ENCODE peak calls at places on chromosomes 7 and 10, in eight cellular contexts. O, A, F, T, Z, R, Q and L are unnamed samples.

GRCh38 chr10:117980216-117980615 is 66.5 kb downstream of the RAB11FIP2 start:
- DNase-seq in O (peak), A (peak), F (no peak), T (no peak), Z (no peak), R (no peak), Q (no peak), L (peak)

GRCh38 chr10:110432814-110433565 is 64.7 kb upstream of the DUSP5 start:
- DNase-seq in O (no peak), A (no peak), F (no peak), T (no peak), Z (no peak), R (no peak), Q (no peak), L (no peak)

GRCh38 chr7:6496842-6497636 is 49.3 kb upstream of the DAGLB start:
- DNase-seq in O (no peak), A (no peak), F (no peak), T (no peak), Z (no peak), R (peak), Q (no peak), L (no peak)

GRCh38 chr7:14207154-14207553 is 217.7 kb upstream of the ETV1 start:
- DNase-seq in O (peak), A (peak), F (no peak), T (no peak), Z (no peak), R (no peak), Q (no peak), L (peak)

GRCh38 chr7:129489491-129489890 is 12.8 kb upstream of the SMKR1 start:
- DNase-seq in O (peak), A (peak), F (no peak), T (no peak), Z (no peak), R (no peak), Q (no peak), L (no peak)

GRCh38 chr7:103573479-103574058 is 127.6 kb upstream of the SLC26A5 start:
- DNase-seq in O (peak), A (peak), F (no peak), T (peak), Z (no peak), R (no peak), Q (peak), L (peak)

GRCh38 chr7:40644454-40645188 is 509.8 kb downstream of the SUGCT start:
- DNase-seq in O (no peak), A (no peak), F (no peak), T (no peak), Z (no peak), R (no peak), Q (no peak), L (no peak)

GRCh38 chr7:1219516-1219915 is 13.2 kb upstream of the UNCX start:
- DNase-seq in O (no peak), A (no peak), F (no peak), T (no peak), Z (no peak), R (no peak), Q (no peak), L (no peak)

GRCh38 chr7:108247646-108248045 is 117.5 kb upstream of the LAMB4 start:
- DNase-seq in O (no peak), A (peak), F (no peak), T (no peak), Z (no peak), R (no peak), Q (no peak), L (no peak)

GRCh38 chr7:95861041-95861440 is 88.7 kb downstream of the DYNC1I1 start:
- DNase-seq in O (peak), A (peak), F (no peak), T (no peak), Z (no peak), R (no peak), Q (no peak), L (no peak)

GRCh38 chr7:144468990-144469732 is 65.7 kb upstream of the NOBOX start:
- DNase-seq in O (peak), A (no peak), F (no peak), T (no peak), Z (no peak), R (no peak), Q (no peak), L (no peak)

GRCh38 chr7:151086802-151087246 is 549 bp downstream of the AGAP3 start:
- DNase-seq in O (peak), A (no peak), F (no peak), T (peak), Z (peak), R (peak), Q (no peak), L (no peak)

GRCh38 chr7:4751398-4751947 is 23.9 kb upstream of the AP5Z1 start:
- DNase-seq in O (no peak), A (no peak), F (no peak), T (no peak), Z (no peak), R (no peak), Q (no peak), L (no peak)

GRCh38 chr7:117186631-117187030 is 136.2 kb downstream of the WNT2 start:
- DNase-seq in O (no peak), A (peak), F (no peak), T (no peak), Z (no peak), R (no peak), Q (no peak), L (no peak)

GRCh38 chr7:120060283-120060682 is 212.7 kb upstream of the KCND2 start:
- DNase-seq in O (peak), A (peak), F (no peak), T (no peak), Z (no peak), R (no peak), Q (no peak), L (no peak)

GRCh38 chr10:66322261-66322660 is 603.6 kb upstream of the LRRTM3 start:
- DNase-seq in O (no peak), A (peak), F (no peak), T (no peak), Z (no peak), R (no peak), Q (no peak), L (no peak)

GRCh38 chr7:50962281-50962883 is 179.7 kb upstream of the GRB10 start:
- DNase-seq in O (no peak), A (peak), F (no peak), T (no peak), Z (no peak), R (no peak), Q (no peak), L (no peak)

GRCh38 chr7:25029075-25029474 is 49.1 kb upstream of the OSBPL3 start:
- DNase-seq in O (no peak), A (no peak), F (no peak), T (no peak), Z (no peak), R (no peak), Q (no peak), L (no peak)

GRCh38 chr10:92207061-92207460 is 83.8 kb downstream of the CPEB3 start:
- DNase-seq in O (no peak), A (no peak), F (no peak), T (no peak), Z (no peak), R (no peak), Q (no peak), L (no peak)

GRCh38 chr10:66982792-66983481 is 57.1 kb downstream of the LRRTM3 start:
- DNase-seq in O (no peak), A (no peak), F (no peak), T (peak), Z (no peak), R (no peak), Q (no peak), L (no peak)

GRCh38 chr7:137774793-137775201 is 72.0 kb downstream of the DGKI start:
- DNase-seq in O (peak), A (peak), F (no peak), T (peak), Z (no peak), R (no peak), Q (no peak), L (peak)

GRCh38 chr10:30784896-30785605 is 155.5 kb upstream of the LYZL2 start:
- DNase-seq in O (peak), A (peak), F (no peak), T (peak), Z (peak), R (peak), Q (no peak), L (no peak)

GRCh38 chr7:116433246-116433645 is 66.3 kb upstream of the CAV2 start:
- DNase-seq in O (peak), A (peak), F (no peak), T (no peak), Z (no peak), R (no peak), Q (no peak), L (no peak)

GRCh38 chr7:141227454-141227853 is 153.6 kb downstream of the TMEM178B start:
- DNase-seq in O (no peak), A (no peak), F (no peak), T (no peak), Z (no peak), R (no peak), Q (no peak), L (no peak)

GRCh38 chr10:22251751-22252285 is 34.0 kb upstream of the EBLN1 start:
- DNase-seq in O (peak), A (peak), F (no peak), T (peak), Z (peak), R (peak), Q (no peak), L (no peak)

GRCh38 chr10:48187713-48188541 is 86.6 kb downstream of the FRMPD2 start:
- DNase-seq in O (no peak), A (no peak), F (no peak), T (no peak), Z (no peak), R (no peak), Q (no peak), L (peak)

GRCh38 chr10:11397980-11398580 is 213.4 kb downstream of the USP6NL start:
- DNase-seq in O (peak), A (peak), F (no peak), T (no peak), Z (no peak), R (no peak), Q (no peak), L (no peak)

GRCh38 chr7:156544919-156545715 is 95.5 kb upstream of the RNF32 start:
- DNase-seq in O (no peak), A (no peak), F (no peak), T (no peak), Z (no peak), R (no peak), Q (no peak), L (no peak)

GRCh38 chr7:93856319-93856718 is 34.2 kb downstream of the TFPI2 start:
- DNase-seq in O (no peak), A (peak), F (no peak), T (peak), Z (no peak), R (no peak), Q (no peak), L (no peak)

GRCh38 chr10:16527452-16527851 is 5.8 kb upstream of the C1QL3 start:
- DNase-seq in O (no peak), A (no peak), F (no peak), T (no peak), Z (no peak), R (no peak), Q (no peak), L (no peak)

GRCh38 chr10:75424553-75424952 is 6.9 kb upstream of the LRMDA start:
- DNase-seq in O (no peak), A (no peak), F (no peak), T (no peak), Z (no peak), R (no peak), Q (no peak), L (no peak)

DNA sequence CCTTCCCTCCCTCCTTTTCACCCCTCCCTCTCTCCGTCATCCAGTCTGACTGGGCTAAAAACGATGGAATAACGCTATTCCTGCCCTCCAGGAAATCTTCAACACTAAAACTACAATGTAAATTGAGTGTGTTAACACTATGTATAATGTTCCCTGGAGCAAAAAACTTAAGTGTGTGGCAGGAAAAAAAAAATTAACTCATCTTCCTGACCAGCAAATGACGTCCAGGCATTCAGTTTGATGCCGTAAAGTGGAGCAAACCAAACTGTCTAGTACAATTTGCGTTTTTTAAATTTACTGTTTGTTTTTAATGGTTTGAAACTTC is 545 bp upstream of the MTPN start:
- DNase-seq in O (no peak), A (no peak), F (no peak), T (no peak), Z (no peak), R (no peak), Q (no peak), L (no peak)
- H3K4me3 ChIP-seq in O (peak), A (peak), F (peak), T (peak), Z (peak), R (peak), Q (peak), L (peak)

DNA sequence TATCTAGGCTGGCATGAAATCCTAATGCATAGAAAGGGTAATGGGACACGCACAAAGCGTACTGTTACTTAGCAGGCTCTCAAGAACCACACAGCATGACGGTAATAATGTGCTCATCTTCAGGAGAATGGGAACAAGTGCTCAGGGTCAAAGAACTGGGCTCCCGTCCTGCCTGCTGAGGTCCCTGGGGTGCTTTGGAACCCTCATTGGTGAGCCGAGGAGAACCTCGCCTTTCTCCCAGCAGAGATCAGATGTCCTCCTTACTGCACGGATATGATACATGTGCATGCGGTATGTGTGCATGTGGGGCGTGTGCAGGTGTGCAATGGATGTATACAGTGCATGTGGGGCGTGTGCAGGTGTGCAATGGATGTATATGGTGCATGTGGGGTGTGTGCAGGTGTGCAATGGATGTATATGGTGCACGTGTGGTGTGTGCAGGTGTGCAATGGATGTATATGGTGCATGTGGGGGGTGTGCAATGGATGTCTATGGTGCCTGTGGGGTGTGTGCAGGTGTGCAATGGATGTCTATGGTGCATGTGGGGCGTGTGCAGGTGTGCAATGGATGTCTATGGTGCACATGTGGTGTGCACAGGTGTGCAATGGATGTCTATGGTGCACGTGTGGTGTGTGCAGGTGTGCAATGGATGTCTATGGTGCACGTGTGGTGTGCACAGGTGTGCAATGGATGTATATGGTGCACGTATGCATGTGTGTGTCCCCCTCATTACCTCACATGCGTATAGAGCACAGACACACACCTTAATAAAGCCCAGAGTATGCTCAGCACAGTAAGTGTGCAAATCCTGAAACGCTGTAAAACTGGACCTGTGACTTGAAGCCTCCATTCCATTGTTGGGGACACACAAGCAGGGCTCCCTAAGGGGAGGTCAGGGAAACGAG is 336.3 kb downstream of the PTPRN2 start:
- DNase-seq in O (no peak), A (no peak), F (no peak), T (no peak), Z (no peak), R (no peak), Q (no peak), L (no peak)
- H3K4me3 ChIP-seq in O (no peak), A (no peak), F (no peak), T (no peak), Z (no peak), R (no peak), Q (no peak), L (no peak)

GRCh38 chr10:103575416-103576075 is 82.0 kb downstream of the NEURL1 start:
- DNase-seq in O (no peak), A (no peak), F (no peak), T (no peak), Z (no peak), R (no peak), Q (no peak), L (no peak)

GRCh38 chr10:103578782-103579382 is 85.4 kb downstream of the NEURL1 start:
- DNase-seq in O (no peak), A (no peak), F (no peak), T (peak), Z (no peak), R (peak), Q (no peak), L (peak)

GRCh38 chr10:103576862-103577261 is 83.4 kb downstream of the NEURL1 start:
- DNase-seq in O (no peak), A (no peak), F (no peak), T (no peak), Z (no peak), R (peak), Q (no peak), L (no peak)

GRCh38 chr10:103574116-103575061 is 80.9 kb downstream of the NEURL1 start:
- DNase-seq in O (no peak), A (no peak), F (no peak), T (no peak), Z (no peak), R (no peak), Q (no peak), L (no peak)

DNA sequence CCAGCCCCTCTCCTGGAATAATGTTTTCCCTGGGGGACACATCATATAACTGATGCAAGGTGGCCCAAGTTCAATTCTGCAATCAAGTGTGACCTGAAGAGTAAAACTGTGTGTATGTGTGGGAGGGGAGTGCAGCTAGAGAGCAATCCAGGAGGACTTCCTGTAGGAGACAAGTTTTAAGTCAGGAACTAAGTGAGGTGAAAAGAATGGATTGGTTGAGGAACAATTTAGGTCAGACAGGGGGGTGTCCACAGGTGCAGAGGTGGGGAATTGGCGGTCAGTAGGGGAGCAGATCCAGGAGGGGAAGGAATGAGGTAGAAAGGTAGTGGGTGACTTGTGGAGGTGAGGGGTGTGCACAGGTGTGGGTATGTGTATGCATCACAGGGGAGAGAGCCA is 82.6 kb downstream of the NEURL1 start:
- DNase-seq in O (no peak), A (no peak), F (no peak), T (no peak), Z (no peak), R (no peak), Q (no peak), L (no peak)
- H3K4me3 ChIP-seq in O (no peak), A (no peak), F (no peak), T (no peak), Z (no peak), R (no peak), Q (no peak), L (no peak)

GRCh38 chr10:71769279-71769823 is 4.0 kb downstream of the VSIR start:
- DNase-seq in O (peak), A (peak), F (no peak), T (peak), Z (no peak), R (no peak), Q (no peak), L (no peak)
- H3K4me3 ChIP-seq in O (peak), A (peak), F (peak), T (peak), Z (no peak), R (no peak), Q (peak), L (no peak)

GRCh38 chr10:53843691-53844362 is 957.2 kb downstream of the PCDH15 start:
- DNase-seq in O (no peak), A (peak), F (no peak), T (no peak), Z (no peak), R (no peak), Q (no peak), L (peak)
- H3K4me3 ChIP-seq in O (no peak), A (no peak), F (no peak), T (no peak), Z (no peak), R (no peak), Q (no peak), L (no peak)